ENCODE peak calls at places on chromosomes 13 and 19, in six cellular contexts. One of them, this sample, is unnamed.

GRCh38 chr19:10988921-10989320 is 28.1 kb downstream of the SMARCA4 start:
- DNase-seq in activated CD8-positive, alpha-beta memory T cell treated with anti-CD3 and anti-CD28 coated beads for 1 hour: no peak
- DNase-seq in choroid plexus epithelial cell: no peak
- DNase-seq in tibial artery: no peak
- DNase-seq in activated CD4-positive, alpha-beta T cell treated with anti-CD3 and anti-CD28 coated beads for 24 hours: no peak
- DNase-seq in stimulated activated CD4-positive, alpha-beta T cell treated with anti-CD3 and anti-CD28 coated beads, Interleukin-4, amount 100 ng/mL, for 48 hours: no peak
- DNase-seq in this sample: no peak

GRCh38 chr19:13784731-13785452 is 10.4 kb upstream of the ZSWIM4 start:
- DNase-seq in stimulated activated CD4-positive, alpha-beta T cell treated with anti-CD3 and anti-CD28 coated beads, Interleukin-4, amount 100 ng/mL, for 48 hours: peak
- DNase-seq in activated CD8-positive, alpha-beta memory T cell treated with anti-CD3 and anti-CD28 coated beads for 1 hour: peak
- DNase-seq in choroid plexus epithelial cell: peak
- DNase-seq in activated CD4-positive, alpha-beta T cell treated with anti-CD3 and anti-CD28 coated beads for 24 hours: peak
- DNase-seq in tibial artery: peak
- DNase-seq in this sample: no peak

GRCh38 chr19:19661675-19662251 is 1.7 kb downstream of the ATP13A1 start:
- DNase-seq in choroid plexus epithelial cell: no peak
- DNase-seq in tibial artery: no peak
- DNase-seq in activated CD4-positive, alpha-beta T cell treated with anti-CD3 and anti-CD28 coated beads for 24 hours: no peak
- DNase-seq in activated CD8-positive, alpha-beta memory T cell treated with anti-CD3 and anti-CD28 coated beads for 1 hour: no peak
- DNase-seq in stimulated activated CD4-positive, alpha-beta T cell treated with anti-CD3 and anti-CD28 coated beads, Interleukin-4, amount 100 ng/mL, for 48 hours: peak
- DNase-seq in this sample: peak

GRCh38 chr19:18487576-18488402 is 34.1 kb downstream of the ELL start:
- DNase-seq in stimulated activated CD4-positive, alpha-beta T cell treated with anti-CD3 and anti-CD28 coated beads, Interleukin-4, amount 100 ng/mL, for 48 hours: no peak
- DNase-seq in activated CD4-positive, alpha-beta T cell treated with anti-CD3 and anti-CD28 coated beads for 24 hours: no peak
- DNase-seq in tibial artery: no peak
- DNase-seq in activated CD8-positive, alpha-beta memory T cell treated with anti-CD3 and anti-CD28 coated beads for 1 hour: no peak
- DNase-seq in choroid plexus epithelial cell: no peak
- DNase-seq in this sample: no peak

GRCh38 chr19:40718774-40719391 is 2.0 kb downstream of the ITPKC start:
- DNase-seq in choroid plexus epithelial cell: peak
- DNase-seq in tibial artery: peak
- DNase-seq in stimulated activated CD4-positive, alpha-beta T cell treated with anti-CD3 and anti-CD28 coated beads, Interleukin-4, amount 100 ng/mL, for 48 hours: no peak
- DNase-seq in activated CD4-positive, alpha-beta T cell treated with anti-CD3 and anti-CD28 coated beads for 24 hours: no peak
- DNase-seq in activated CD8-positive, alpha-beta memory T cell treated with anti-CD3 and anti-CD28 coated beads for 1 hour: no peak
- DNase-seq in this sample: no peak

GRCh38 chr13:110472904-110473563 is 88.5 kb downstream of the RAB20 start:
- DNase-seq in stimulated activated CD4-positive, alpha-beta T cell treated with anti-CD3 and anti-CD28 coated beads, Interleukin-4, amount 100 ng/mL, for 48 hours: no peak
- DNase-seq in activated CD4-positive, alpha-beta T cell treated with anti-CD3 and anti-CD28 coated beads for 24 hours: no peak
- DNase-seq in activated CD8-positive, alpha-beta memory T cell treated with anti-CD3 and anti-CD28 coated beads for 1 hour: no peak
- DNase-seq in tibial artery: no peak
- DNase-seq in choroid plexus epithelial cell: no peak
- DNase-seq in this sample: no peak

GRCh38 chr19:51018745-51019543 is 565 bp downstream of the KLK10 start:
- DNase-seq in activated CD8-positive, alpha-beta memory T cell treated with anti-CD3 and anti-CD28 coated beads for 1 hour: no peak
- DNase-seq in activated CD4-positive, alpha-beta T cell treated with anti-CD3 and anti-CD28 coated beads for 24 hours: no peak
- DNase-seq in stimulated activated CD4-positive, alpha-beta T cell treated with anti-CD3 and anti-CD28 coated beads, Interleukin-4, amount 100 ng/mL, for 48 hours: no peak
- DNase-seq in choroid plexus epithelial cell: no peak
- DNase-seq in tibial artery: no peak
- DNase-seq in this sample: no peak

GRCh38 chr19:15195381-15195964 is 5.3 kb downstream of the NOTCH3 start:
- DNase-seq in tibial artery: peak
- DNase-seq in stimulated activated CD4-positive, alpha-beta T cell treated with anti-CD3 and anti-CD28 coated beads, Interleukin-4, amount 100 ng/mL, for 48 hours: no peak
- DNase-seq in activated CD8-positive, alpha-beta memory T cell treated with anti-CD3 and anti-CD28 coated beads for 1 hour: no peak
- DNase-seq in choroid plexus epithelial cell: peak
- DNase-seq in activated CD4-positive, alpha-beta T cell treated with anti-CD3 and anti-CD28 coated beads for 24 hours: no peak
- DNase-seq in this sample: no peak

GRCh38 chr13:42377640-42378382 is 105.9 kb downstream of the AKAP11 start:
- DNase-seq in activated CD8-positive, alpha-beta memory T cell treated with anti-CD3 and anti-CD28 coated beads for 1 hour: no peak
- DNase-seq in choroid plexus epithelial cell: peak
- DNase-seq in tibial artery: no peak
- DNase-seq in activated CD4-positive, alpha-beta T cell treated with anti-CD3 and anti-CD28 coated beads for 24 hours: no peak
- DNase-seq in stimulated activated CD4-positive, alpha-beta T cell treated with anti-CD3 and anti-CD28 coated beads, Interleukin-4, amount 100 ng/mL, for 48 hours: no peak
- DNase-seq in this sample: peak

GRCh38 chr19:32233091-32233490 is 112.3 kb upstream of the ZNF507 start:
- DNase-seq in tibial artery: no peak
- DNase-seq in activated CD8-positive, alpha-beta memory T cell treated with anti-CD3 and anti-CD28 coated beads for 1 hour: no peak
- DNase-seq in stimulated activated CD4-positive, alpha-beta T cell treated with anti-CD3 and anti-CD28 coated beads, Interleukin-4, amount 100 ng/mL, for 48 hours: no peak
- DNase-seq in activated CD4-positive, alpha-beta T cell treated with anti-CD3 and anti-CD28 coated beads for 24 hours: no peak
- DNase-seq in choroid plexus epithelial cell: no peak
- DNase-seq in this sample: no peak

GRCh38 chr13:73872397-73872796 is 261.8 kb downstream of the KLF12 start:
- DNase-seq in activated CD8-positive, alpha-beta memory T cell treated with anti-CD3 and anti-CD28 coated beads for 1 hour: no peak
- DNase-seq in activated CD4-positive, alpha-beta T cell treated with anti-CD3 and anti-CD28 coated beads for 24 hours: no peak
- DNase-seq in stimulated activated CD4-positive, alpha-beta T cell treated with anti-CD3 and anti-CD28 coated beads, Interleukin-4, amount 100 ng/mL, for 48 hours: no peak
- DNase-seq in tibial artery: no peak
- DNase-seq in choroid plexus epithelial cell: peak
- DNase-seq in this sample: no peak

GRCh38 chr13:110449225-110450015 is 112.1 kb downstream of the RAB20 start:
- DNase-seq in activated CD4-positive, alpha-beta T cell treated with anti-CD3 and anti-CD28 coated beads for 24 hours: no peak
- DNase-seq in choroid plexus epithelial cell: no peak
- DNase-seq in tibial artery: peak
- DNase-seq in stimulated activated CD4-positive, alpha-beta T cell treated with anti-CD3 and anti-CD28 coated beads, Interleukin-4, amount 100 ng/mL, for 48 hours: no peak
- DNase-seq in activated CD8-positive, alpha-beta memory T cell treated with anti-CD3 and anti-CD28 coated beads for 1 hour: no peak
- DNase-seq in this sample: no peak

GRCh38 chr13:89514534-89515312 is 1832.8 kb upstream of the MIR17HG start:
- DNase-seq in activated CD8-positive, alpha-beta memory T cell treated with anti-CD3 and anti-CD28 coated beads for 1 hour: no peak
- DNase-seq in activated CD4-positive, alpha-beta T cell treated with anti-CD3 and anti-CD28 coated beads for 24 hours: no peak
- DNase-seq in stimulated activated CD4-positive, alpha-beta T cell treated with anti-CD3 and anti-CD28 coated beads, Interleukin-4, amount 100 ng/mL, for 48 hours: no peak
- DNase-seq in choroid plexus epithelial cell: peak
- DNase-seq in tibial artery: no peak
- DNase-seq in this sample: no peak

GRCh38 chr13:22077205-22077683 is 406.4 kb downstream of the FGF9 start:
- DNase-seq in tibial artery: no peak
- DNase-seq in stimulated activated CD4-positive, alpha-beta T cell treated with anti-CD3 and anti-CD28 coated beads, Interleukin-4, amount 100 ng/mL, for 48 hours: no peak
- DNase-seq in activated CD8-positive, alpha-beta memory T cell treated with anti-CD3 and anti-CD28 coated beads for 1 hour: no peak
- DNase-seq in activated CD4-positive, alpha-beta T cell treated with anti-CD3 and anti-CD28 coated beads for 24 hours: no peak
- DNase-seq in choroid plexus epithelial cell: no peak
- DNase-seq in this sample: no peak

GRCh38 chr19:7395793-7396192 is 47.1 kb downstream of the ARHGEF18 start:
- DNase-seq in stimulated activated CD4-positive, alpha-beta T cell treated with anti-CD3 and anti-CD28 coated beads, Interleukin-4, amount 100 ng/mL, for 48 hours: no peak
- DNase-seq in activated CD8-positive, alpha-beta memory T cell treated with anti-CD3 and anti-CD28 coated beads for 1 hour: no peak
- DNase-seq in choroid plexus epithelial cell: peak
- DNase-seq in activated CD4-positive, alpha-beta T cell treated with anti-CD3 and anti-CD28 coated beads for 24 hours: no peak
- DNase-seq in tibial artery: no peak
- DNase-seq in this sample: no peak

GRCh38 chr13:42380420-42381164 is 108.6 kb downstream of the AKAP11 start:
- DNase-seq in stimulated activated CD4-positive, alpha-beta T cell treated with anti-CD3 and anti-CD28 coated beads, Interleukin-4, amount 100 ng/mL, for 48 hours: no peak
- DNase-seq in activated CD4-positive, alpha-beta T cell treated with anti-CD3 and anti-CD28 coated beads for 24 hours: no peak
- DNase-seq in tibial artery: no peak
- DNase-seq in choroid plexus epithelial cell: no peak
- DNase-seq in activated CD8-positive, alpha-beta memory T cell treated with anti-CD3 and anti-CD28 coated beads for 1 hour: no peak
- DNase-seq in this sample: no peak

This sample was measured in SIG-M5.